ENCODE peak calls at places on chromosomes 7 and 10, in eight cellular contexts. Q is astrocyte of the spinal cord, B is BJ, Z is glutamatergic neuron, H is EH, Y is left cardiac atrium, W is GM20000, X is NCI-H446. J is an unnamed sample.

GRCh38 chr10:15824498-15824897 is 35.8 kb downstream of the MINDY3 start:
- DNase-seq in Z (no peak), W (no peak), Q (peak), X (peak), B (no peak), Y (no peak), H (peak), J (no peak)

GRCh38 chr7:7821517-7821916 is 103.1 kb upstream of the RPA3 start:
- DNase-seq in Q (no peak), X (no peak), Y (no peak), B (no peak), W (no peak), Z (peak), H (no peak), J (no peak)

GRCh38 chr7:80440908-80441307 is 71.0 kb downstream of the GNAT3 start:
- DNase-seq in Y (no peak), B (no peak), Q (peak), W (no peak), H (peak), X (no peak), Z (no peak), J (no peak)

GRCh38 chr7:151351967-151352366 is 10.4 kb downstream of the NUB1 start:
- DNase-seq in Q (no peak), Y (no peak), B (no peak), H (no peak), W (peak), Z (no peak), X (no peak), J (no peak)

GRCh38 chr7:7570584-7570983 is 3.9 kb downstream of the MIOS start:
- DNase-seq in H (no peak), Y (no peak), Q (no peak), Z (no peak), W (no peak), X (no peak), B (no peak), J (no peak)

GRCh38 chr7:85074-85945 is 107.1 kb upstream of the FAM20C start:
- DNase-seq in W (no peak), H (peak), Q (peak), B (no peak), Z (no peak), Y (no peak), X (no peak), J (no peak)

GRCh38 chr10:118151461-118151860 is 104.7 kb upstream of the RAB11FIP2 start:
- DNase-seq in H (no peak), X (no peak), Y (no peak), B (no peak), Q (no peak), W (no peak), Z (no peak), J (no peak)

GRCh38 chr10:60742512-60742911 is 35.8 kb upstream of the CDK1 start:
- DNase-seq in Z (no peak), B (no peak), Q (no peak), H (no peak), W (no peak), Y (no peak), X (no peak), J (no peak)

GRCh38 chr10:43237631-43238446 is 29.0 kb downstream of the RASGEF1A start:
- DNase-seq in Q (no peak), X (no peak), Y (peak), Z (peak), B (no peak), W (no peak), H (no peak), J (no peak)

GRCh38 chr7:148485618-148486017 is 104.9 kb upstream of the C7orf33 start:
- DNase-seq in Y (no peak), B (no peak), W (no peak), Q (peak), X (no peak), H (no peak), Z (no peak), J (no peak)

GRCh38 chr7:44693641-44694313 is 54.9 kb upstream of the ZMIZ2 start:
- DNase-seq in W (no peak), Y (no peak), Z (no peak), B (peak), H (peak), Q (peak), X (no peak), J (no peak)

GRCh38 chr7:81937091-81937490 is 167.2 kb upstream of the HGF start:
- DNase-seq in Z (no peak), Y (no peak), W (no peak), X (no peak), Q (no peak), H (no peak), B (no peak), J (no peak)

GRCh38 chr10:34581871-34582532 is 233.1 kb downstream of the PARD3 start:
- DNase-seq in X (no peak), Y (no peak), Q (peak), H (peak), Z (no peak), W (no peak), B (no peak), J (no peak)

GRCh38 chr7:63047546-63047945 is 951.1 kb upstream of the ZNF722 start:
- DNase-seq in X (no peak), Y (no peak), Q (no peak), H (no peak), Z (no peak), W (no peak), B (no peak), J (no peak)

GRCh38 chr7:106986450-106986977 is 58.0 kb upstream of the PRKAR2B start:
- DNase-seq in H (peak), Z (no peak), Y (no peak), B (no peak), Q (no peak), W (no peak), X (no peak), J (no peak)

GRCh38 chr7:108407674-108408073 is 48.6 kb downstream of the NRCAM start:
- DNase-seq in H (no peak), W (no peak), B (no peak), Z (no peak), Y (no peak), Q (no peak), X (peak), J (no peak)

GRCh38 chr7:151142686-151143040 is 24.8 kb downstream of the GBX1 start:
- DNase-seq in H (no peak), Z (no peak), W (no peak), Q (no peak), B (no peak), X (no peak), Y (no peak), J (no peak)

GRCh38 chr10:113227045-113227444 is 277.0 kb downstream of the TCF7L2 start:
- DNase-seq in Y (no peak), B (no peak), X (no peak), Q (no peak), Z (no peak), W (no peak), H (no peak), J (no peak)

GRCh38 chr7:89312561-89312960 is 517.0 kb upstream of the TEX47 start:
- DNase-seq in W (no peak), X (no peak), H (no peak), Z (no peak), B (no peak), Q (no peak), Y (no peak), J (no peak)

GRCh38 chr7:99579956-99580777 is 17.9 kb upstream of the TMEM225B start:
- DNase-seq in H (peak), X (no peak), W (peak), B (no peak), Z (peak), Y (peak), Q (peak), J (no peak)

GRCh38 chr7:151056286-151057037 is 1.2 kb downstream of the CDK5 start:
- DNase-seq in Q (no peak), B (no peak), H (no peak), Y (no peak), W (no peak), X (no peak), Z (no peak), J (no peak)

GRCh38 chr7:1123721-1124120 is 35.8 kb downstream of the GPER1 start:
- DNase-seq in X (no peak), H (peak), B (no peak), Q (peak), W (no peak), Y (peak), Z (peak), J (no peak)

J was measured in H4.